ENCODE peak calls at places on chromosomes 7 and 10, in five cellular contexts. M is WTC11, E is GM23338, I is GM12878, Y is HepG2. R is an unnamed sample.

GRCh38 chr10:86227501-86228258 is 138.9 kb downstream of the GRID1 start:
- DNase-seq in M (no peak), E (no peak), I (no peak), Y (no peak), R (no peak)

GRCh38 chr7:142413280-142414000 is 155.6 kb upstream of the PRSS58 start:
- DNase-seq in M (no peak), E (no peak), I (no peak), Y (no peak), R (no peak)

GRCh38 chr7:27202018-27202740 is 2.3 kb upstream of the HOXA13 start:
- DNase-seq in M (no peak), E (no peak), I (no peak), Y (no peak), R (no peak)

GRCh38 chr10:75492151-75492550 is 60.7 kb downstream of the LRMDA start:
- DNase-seq in M (no peak), E (peak; percentile 43), I (no peak), Y (no peak), R (no peak)

GRCh38 chr10:107284187-107284586 is 119.7 kb upstream of the SORCS1 start:
- DNase-seq in M (no peak), E (peak; percentile 8), I (no peak), Y (no peak), R (no peak)

GRCh38 chr7:43763183-43763582 is 4.7 kb downstream of the BLVRA start:
- DNase-seq in M (peak; percentile 33), E (peak; percentile 57), I (no peak), Y (no peak), R (no peak)

GRCh38 chr10:60008816-60009215 is 102.5 kb upstream of the CCDC6 start:
- DNase-seq in M (no peak), E (no peak), I (no peak), Y (no peak), R (no peak)

GRCh38 chr7:128853691-128854298 is 8.9 kb upstream of the ATP6V1F start:
- DNase-seq in M (no peak), E (no peak), I (no peak), Y (no peak), R (no peak)

GRCh38 chr7:16912540-16912939 is 30.8 kb upstream of the AGR3 start:
- DNase-seq in M (no peak), E (no peak), I (no peak), Y (no peak), R (no peak)
- TF ChIP-seq CREB1 in M (no peak), E (no peak), I (no peak), Y (no peak), R (no peak)

GRCh38 chr7:106590209-106590816 is 70.6 kb downstream of the CCDC71L start:
- DNase-seq in M (no peak), E (no peak), I (no peak), Y (no peak), R (peak; percentile 63)
- TF ChIP-seq CREB1 in M (no peak), E (no peak), I (no peak), Y (no peak), R (no peak)

GRCh38 chr7:28296571-28297483 is 115.5 kb upstream of the CREB5 start:
- DNase-seq in M (peak; percentile 71), E (peak; percentile 88), I (no peak), Y (no peak), R (peak; percentile 12)
- TF ChIP-seq CREB1 in M (no peak), E (no peak), I (no peak), Y (no peak), R (no peak)

GRCh38 chr10:1712944-1713671 is 24.2 kb downstream of the ADARB2 start:
- DNase-seq in M (no peak), E (no peak), I (no peak), Y (no peak), R (no peak)

GRCh38 chr10:1708746-1709145 is 28.6 kb downstream of the ADARB2 start:
- DNase-seq in M (no peak), E (no peak), I (no peak), Y (no peak), R (no peak)

GRCh38 chr10:1716839-1717238 is 20.5 kb downstream of the ADARB2 start:
- DNase-seq in M (no peak), E (no peak), I (no peak), Y (no peak), R (no peak)

GRCh38 chr10:1715821-1716220 is 21.5 kb downstream of the ADARB2 start:
- DNase-seq in M (peak; percentile 60), E (peak; percentile 69), I (peak; percentile 33), Y (no peak), R (no peak)

GRCh38 chr10:1712314-1712713 is 25.0 kb downstream of the ADARB2 start:
- DNase-seq in M (no peak), E (no peak), I (no peak), Y (no peak), R (no peak)
- TF ChIP-seq CREB1 in M (no peak), E (no peak), I (no peak), Y (no peak), R (no peak)

GRCh38 chr10:97689637-97690036 is 2.6 kb upstream of the AVPI1 start:
- DNase-seq in M (no peak), E (peak; percentile 30), I (no peak), Y (no peak), R (peak; percentile 28)
- TF ChIP-seq CREB1 in M (no peak), E (no peak), I (no peak), Y (no peak), R (no peak)

R was measured in K562.